ENCODE peak calls at places on chromosomes 12 and 14, in four cellular contexts. One of them, this sample, is unnamed.

GRCh38 chr12:71840226-71840847 is 778 bp downstream of the TBC1D15 start:
- DNase-seq in effector memory CD4-positive, alpha-beta T cell: peak; percentile 9
- DNase-seq in T-helper 17 cell: no peak
- DNase-seq in AG09319: peak; percentile 23
- DNase-seq in this sample: no peak

GRCh38 chr14:95300002-95300696 is 19.6 kb downstream of the CLMN start:
- DNase-seq in effector memory CD4-positive, alpha-beta T cell: no peak
- DNase-seq in T-helper 17 cell: no peak
- DNase-seq in AG09319: no peak
- DNase-seq in this sample: no peak

GRCh38 chr12:68579254-68579653 is 31.4 kb upstream of the RAP1B start:
- DNase-seq in T-helper 17 cell: no peak
- DNase-seq in AG09319: no peak
- DNase-seq in effector memory CD4-positive, alpha-beta T cell: no peak
- DNase-seq in this sample: no peak

GRCh38 chr14:68018598-68018997 is 199.0 kb downstream of the RAD51B start:
- DNase-seq in effector memory CD4-positive, alpha-beta T cell: no peak
- DNase-seq in T-helper 17 cell: no peak
- DNase-seq in AG09319: no peak
- DNase-seq in this sample: no peak

GRCh38 chr12:13959131-13959734 is 22.2 kb downstream of the GRIN2B start:
- DNase-seq in AG09319: no peak
- DNase-seq in T-helper 17 cell: no peak
- DNase-seq in effector memory CD4-positive, alpha-beta T cell: no peak
- DNase-seq in this sample: no peak

GRCh38 chr12:86117711-86118110 is 138.5 kb downstream of the MGAT4C start:
- DNase-seq in effector memory CD4-positive, alpha-beta T cell: no peak
- DNase-seq in T-helper 17 cell: no peak
- DNase-seq in AG09319: no peak
- DNase-seq in this sample: no peak

GRCh38 chr14:91142214-91142668 is 28.4 kb downstream of the DGLUCY start:
- DNase-seq in effector memory CD4-positive, alpha-beta T cell: no peak
- DNase-seq in T-helper 17 cell: no peak
- DNase-seq in AG09319: no peak
- DNase-seq in this sample: no peak

GRCh38 chr12:89064780-89065179 is 287.5 kb downstream of the DUSP6 start:
- DNase-seq in AG09319: no peak
- DNase-seq in T-helper 17 cell: no peak
- DNase-seq in effector memory CD4-positive, alpha-beta T cell: no peak
- DNase-seq in this sample: no peak

GRCh38 chr12:54135621-54136027 is 53.2 kb downstream of the SMUG1 start:
- DNase-seq in AG09319: no peak
- DNase-seq in effector memory CD4-positive, alpha-beta T cell: no peak
- DNase-seq in T-helper 17 cell: no peak
- DNase-seq in this sample: no peak

GRCh38 chr12:43444940-43445564 is 107.0 kb downstream of the ADAMTS20 start:
- DNase-seq in effector memory CD4-positive, alpha-beta T cell: peak; percentile 30
- DNase-seq in AG09319: peak; percentile 24
- DNase-seq in T-helper 17 cell: peak; percentile 21
- DNase-seq in this sample: peak; percentile 15

GRCh38 chr12:127987199-127987901 is 279.6 kb upstream of the TMEM132C start:
- DNase-seq in effector memory CD4-positive, alpha-beta T cell: no peak
- DNase-seq in AG09319: no peak
- DNase-seq in T-helper 17 cell: no peak
- DNase-seq in this sample: no peak

GRCh38 chr12:67665679-67666078 is 17.1 kb downstream of the DYRK2 start:
- DNase-seq in AG09319: no peak
- DNase-seq in T-helper 17 cell: no peak
- DNase-seq in effector memory CD4-positive, alpha-beta T cell: no peak
- DNase-seq in this sample: no peak

GRCh38 chr12:100576311-100577036 is 3.0 kb downstream of the GAS2L3 start:
- DNase-seq in T-helper 17 cell: no peak
- DNase-seq in AG09319: no peak
- DNase-seq in effector memory CD4-positive, alpha-beta T cell: no peak
- DNase-seq in this sample: no peak

GRCh38 chr12:127416796-127417195 is 850.2 kb upstream of the TMEM132C start:
- DNase-seq in AG09319: no peak
- DNase-seq in effector memory CD4-positive, alpha-beta T cell: no peak
- DNase-seq in T-helper 17 cell: no peak
- DNase-seq in this sample: no peak

GRCh38 chr14:75252254-75252837 is 26.3 kb upstream of the FOS start:
- DNase-seq in T-helper 17 cell: no peak
- DNase-seq in effector memory CD4-positive, alpha-beta T cell: no peak
- DNase-seq in AG09319: no peak
- DNase-seq in this sample: no peak

GRCh38 chr12:105935106-105935505 is 203.6 kb downstream of the NUAK1 start:
- DNase-seq in T-helper 17 cell: no peak
- DNase-seq in effector memory CD4-positive, alpha-beta T cell: no peak
- DNase-seq in AG09319: no peak
- DNase-seq in this sample: no peak

GRCh38 chr14:99971087-99971928 is 93.9 kb upstream of the EVL start:
- DNase-seq in AG09319: peak; percentile 48
- DNase-seq in effector memory CD4-positive, alpha-beta T cell: peak; percentile 73
- DNase-seq in T-helper 17 cell: peak; percentile 71
- DNase-seq in this sample: peak; percentile 76

GRCh38 chr12:105659355-105660075 is 329.0 kb downstream of the C12orf75 start:
- DNase-seq in AG09319: no peak
- DNase-seq in T-helper 17 cell: no peak
- DNase-seq in effector memory CD4-positive, alpha-beta T cell: no peak
- DNase-seq in this sample: no peak

GRCh38 chr14:98949506-98950135 is 322.4 kb downstream of the BCL11B start:
- DNase-seq in T-helper 17 cell: no peak
- DNase-seq in effector memory CD4-positive, alpha-beta T cell: no peak
- DNase-seq in AG09319: no peak
- DNase-seq in this sample: no peak

GRCh38 chr14:100538566-100539318 is 48.5 kb downstream of the BEGAIN start:
- DNase-seq in T-helper 17 cell: peak; percentile 3
- DNase-seq in effector memory CD4-positive, alpha-beta T cell: no peak
- DNase-seq in AG09319: no peak
- DNase-seq in this sample: no peak

GRCh38 chr14:85573406-85573805 is 43.5 kb downstream of the FLRT2 start:
- DNase-seq in AG09319: no peak
- DNase-seq in T-helper 17 cell: no peak
- DNase-seq in effector memory CD4-positive, alpha-beta T cell: no peak
- DNase-seq in this sample: no peak

GRCh38 chr14:89855961-89856360 is 98.6 kb downstream of the EFCAB11 start:
- DNase-seq in effector memory CD4-positive, alpha-beta T cell: no peak
- DNase-seq in T-helper 17 cell: no peak
- DNase-seq in AG09319: peak; percentile 48
- DNase-seq in this sample: no peak

GRCh38 chr14:23154876-23155587 is 28.4 kb downstream of the SLC7A8 start:
- DNase-seq in AG09319: peak; percentile 90
- DNase-seq in T-helper 17 cell: no peak
- DNase-seq in effector memory CD4-positive, alpha-beta T cell: no peak
- DNase-seq in this sample: no peak

GRCh38 chr14:89422952-89423345 is 5.9 kb upstream of the FOXN3 start:
- DNase-seq in AG09319: no peak
- DNase-seq in effector memory CD4-positive, alpha-beta T cell: no peak
- DNase-seq in T-helper 17 cell: no peak
- DNase-seq in this sample: no peak

GRCh38 chr12:53047221-53048032 is 2.4 kb upstream of the TNS2 start:
- DNase-seq in T-helper 17 cell: peak; percentile 71
- DNase-seq in effector memory CD4-positive, alpha-beta T cell: peak; percentile 67
- DNase-seq in AG09319: no peak
- DNase-seq in this sample: peak; percentile 61

GRCh38 chr12:114355389-114356088 is 50.4 kb downstream of the TBX5 start:
- DNase-seq in T-helper 17 cell: no peak
- DNase-seq in effector memory CD4-positive, alpha-beta T cell: no peak
- DNase-seq in AG09319: no peak
- DNase-seq in this sample: no peak

GRCh38 chr12:11944321-11944720 is 126.4 kb upstream of the BCL2L14 start:
- DNase-seq in effector memory CD4-positive, alpha-beta T cell: no peak
- DNase-seq in T-helper 17 cell: no peak
- DNase-seq in AG09319: no peak
- DNase-seq in this sample: no peak

GRCh38 chr12:40691913-40692616 is at the start of gene CNTN1:
- DNase-seq in T-helper 17 cell: no peak
- DNase-seq in effector memory CD4-positive, alpha-beta T cell: no peak
- DNase-seq in AG09319: peak; percentile 16
- DNase-seq in this sample: no peak

GRCh38 chr12:64679487-64679983 is 69.2 kb downstream of the RASSF3 start:
- DNase-seq in T-helper 17 cell: peak; percentile 44
- DNase-seq in AG09319: no peak
- DNase-seq in effector memory CD4-positive, alpha-beta T cell: peak; percentile 54
- DNase-seq in this sample: peak; percentile 32

This sample was measured in effector CD8-positive, alpha-beta T cell.